ENCODE peak calls at places on chromosome 2, in five cellular contexts. P is heart left ventricle, F is AG04450, G is fibroblast of the aortic adventitia, J is tibial nerve. M is an unnamed sample.

GRCh38 chr2:120710256-120710655 is 25.4 kb upstream of the GLI2 start:
- DNase-seq in G (no peak), J (no peak), F (no peak), P (no peak), M (no peak)

GRCh38 chr2:74702001-74702715 is 48.1 kb downstream of the SEMA4F start:
- DNase-seq in P (no peak), J (no peak), G (no peak), F (no peak), M (no peak)

GRCh38 chr2:1653137-1653789 is 91.1 kb downstream of the PXDN start:
- DNase-seq in P (peak; percentile 73), J (no peak), F (peak; percentile 88), G (peak; percentile 98), M (peak; percentile 63)

GRCh38 chr2:241771286-241772062 is 5.1 kb upstream of the GAL3ST2 start:
- DNase-seq in P (no peak), F (no peak), G (peak; percentile 31), J (no peak), M (no peak)

GRCh38 chr2:2147024-2147900 is 183.8 kb downstream of the MYT1L start:
- DNase-seq in J (no peak), F (no peak), G (no peak), P (peak; percentile 49), M (no peak)

GRCh38 chr2:143608758-143609157 is 479.5 kb downstream of the ARHGAP15 start:
- DNase-seq in J (no peak), P (no peak), F (no peak), G (no peak), M (no peak)

GRCh38 chr2:67486041-67486796 is 89.1 kb downstream of the ETAA1 start:
- DNase-seq in F (no peak), P (peak; percentile 52), J (no peak), G (peak; percentile 59), M (no peak)

GRCh38 chr2:142310530-142310929 is 179.7 kb upstream of the LRP1B start:
- DNase-seq in G (no peak), F (no peak), P (no peak), J (no peak), M (no peak)

GRCh38 chr2:181165199-181165868 is 184.9 kb downstream of the UBE2E3 start:
- DNase-seq in J (no peak), P (no peak), G (no peak), F (no peak), M (no peak)

GRCh38 chr2:240510513-240511210 is 47.1 kb downstream of the ANKMY1 start:
- DNase-seq in F (no peak), P (no peak), J (no peak), G (no peak), M (no peak)

GRCh38 chr2:32484907-32485306 is 128.1 kb downstream of the BIRC6 start:
- DNase-seq in P (no peak), J (no peak), G (peak; percentile 91), F (peak; percentile 78), M (no peak)

GRCh38 chr2:210577263-210578071 is 21.1 kb downstream of the CPS1 start:
- DNase-seq in G (peak; percentile 73), P (no peak), F (no peak), J (no peak), M (no peak)

GRCh38 chr2:30095402-30095801 is 51.4 kb upstream of the YPEL5 start:
- DNase-seq in P (no peak), J (no peak), G (no peak), F (no peak), M (no peak)

GRCh38 chr2:118729760-118730159 is 117.7 kb downstream of the EN1 start:
- DNase-seq in F (no peak), P (no peak), J (no peak), G (no peak), M (no peak)

GRCh38 chr2:226130192-226130591 is 669.4 kb downstream of the IRS1 start:
- DNase-seq in P (no peak), J (no peak), G (peak; percentile 31), F (no peak), M (no peak)

GRCh38 chr2:164920430-164920829 is 34.9 kb downstream of the SLC38A11 start:
- DNase-seq in F (peak; percentile 81), G (peak; percentile 92), P (no peak), J (no peak), M (no peak)

GRCh38 chr2:14626873-14627272 is 5.6 kb upstream of the LRATD1 start:
- DNase-seq in P (no peak), G (no peak), F (no peak), J (no peak), M (no peak)

GRCh38 chr2:27573452-27573851 is 9.4 kb upstream of the ZNF512 start:
- DNase-seq in F (peak; percentile 93), P (no peak), G (peak; percentile 53), J (no peak), M (no peak)

GRCh38 chr2:225841314-225841713 is 441.8 kb downstream of the NYAP2 start:
- DNase-seq in G (peak; percentile 11), J (no peak), F (no peak), P (no peak), M (no peak)

GRCh38 chr2:185970148-185970852 is 231.7 kb downstream of the FSIP2 start:
- DNase-seq in G (no peak), P (no peak), J (no peak), F (no peak), M (no peak)

GRCh38 chr2:55357907-55358306 is 61.7 kb downstream of the CCDC88A start:
- DNase-seq in J (no peak), G (peak; percentile 50), P (no peak), F (no peak), M (no peak)

GRCh38 chr2:130288467-130289403 is 54.0 kb upstream of the IMP4 start:
- DNase-seq in J (no peak), G (no peak), P (no peak), F (no peak), M (no peak)
- TF ChIP-seq CTCF in J (no peak), G (no peak), P (no peak), F (no peak), M (no peak)

GRCh38 chr2:134352844-134353243 is 99.0 kb downstream of the MGAT5 start:
- DNase-seq in F (no peak), J (no peak), P (no peak), G (no peak), M (no peak)

GRCh38 chr2:134348239-134348638 is 94.4 kb downstream of the MGAT5 start:
- DNase-seq in G (peak; percentile 66), J (no peak), P (no peak), F (no peak), M (no peak)

GRCh38 chr2:134347756-134348155 is 93.9 kb downstream of the MGAT5 start:
- DNase-seq in P (no peak), G (peak; percentile 5), F (no peak), J (no peak), M (no peak)

GRCh38 chr2:134354611-134355010 is 100.7 kb downstream of the MGAT5 start:
- DNase-seq in G (no peak), F (no peak), P (no peak), J (no peak), M (no peak)

DNA sequence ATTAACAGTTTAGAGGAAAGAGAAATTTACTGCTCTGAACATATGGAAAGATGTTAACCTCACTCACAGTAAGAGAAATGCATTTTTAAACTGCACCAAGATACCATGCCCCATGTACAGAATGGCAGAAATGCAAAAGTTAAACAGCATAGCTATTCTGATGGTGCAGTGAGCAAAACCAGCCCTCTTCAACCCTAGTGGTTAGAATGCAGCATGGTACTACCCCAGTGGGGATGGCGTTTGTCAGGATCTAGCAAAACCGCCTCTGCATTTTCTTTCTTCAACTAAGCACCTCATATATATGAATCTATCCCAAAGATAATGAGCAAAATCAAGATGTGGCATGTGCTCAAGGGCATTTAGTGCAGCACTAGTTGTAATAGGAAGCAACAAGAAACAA is 98.0 kb downstream of the MGAT5 start:
- DNase-seq in G (no peak), P (no peak), F (no peak), J (no peak), M (no peak)
- TF ChIP-seq CTCF in G (no peak), P (no peak), F (no peak), J (no peak), M (no peak)

DNA sequence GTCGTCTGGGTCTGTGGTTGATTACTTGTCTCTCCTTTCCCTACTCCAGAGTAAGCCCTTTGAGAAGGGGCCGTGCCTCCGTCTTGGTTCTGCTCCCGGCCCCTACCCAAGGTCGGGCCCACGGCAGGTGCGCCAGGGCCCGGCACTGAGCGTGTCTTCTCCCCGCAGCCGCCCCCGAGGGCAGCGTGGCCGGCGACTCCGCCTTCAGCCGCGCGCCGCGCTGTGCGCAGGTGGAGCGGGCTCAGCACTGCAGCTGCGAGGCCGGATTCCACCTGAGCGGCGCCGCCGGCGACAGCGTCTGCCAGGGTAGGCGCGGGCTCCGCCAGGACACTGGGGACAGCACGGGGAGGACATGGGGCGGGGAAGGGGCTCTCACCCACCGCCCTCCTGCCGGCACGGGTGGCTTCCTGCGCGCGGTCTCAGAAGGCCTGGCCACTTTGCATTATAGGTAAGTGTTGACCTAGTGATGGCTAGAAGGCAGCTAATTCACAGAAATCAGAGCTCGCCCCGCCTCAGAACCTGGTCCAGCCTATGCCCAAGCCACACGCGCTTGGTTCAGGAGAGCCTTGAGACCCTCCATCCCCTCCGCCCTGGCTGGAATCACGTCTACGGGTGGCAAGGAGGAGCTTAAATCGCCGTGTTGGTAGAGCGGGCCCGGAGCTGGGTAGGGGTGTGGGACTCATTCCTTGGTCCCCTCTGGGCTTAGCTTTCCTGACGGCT is 43.5 kb downstream of the FBLN7 start:
- DNase-seq in J (no peak), G (no peak), P (no peak), F (no peak), M (no peak)
- TF ChIP-seq CTCF in J (no peak), G (no peak), P (no peak), F (no peak), M (no peak)

DNA sequence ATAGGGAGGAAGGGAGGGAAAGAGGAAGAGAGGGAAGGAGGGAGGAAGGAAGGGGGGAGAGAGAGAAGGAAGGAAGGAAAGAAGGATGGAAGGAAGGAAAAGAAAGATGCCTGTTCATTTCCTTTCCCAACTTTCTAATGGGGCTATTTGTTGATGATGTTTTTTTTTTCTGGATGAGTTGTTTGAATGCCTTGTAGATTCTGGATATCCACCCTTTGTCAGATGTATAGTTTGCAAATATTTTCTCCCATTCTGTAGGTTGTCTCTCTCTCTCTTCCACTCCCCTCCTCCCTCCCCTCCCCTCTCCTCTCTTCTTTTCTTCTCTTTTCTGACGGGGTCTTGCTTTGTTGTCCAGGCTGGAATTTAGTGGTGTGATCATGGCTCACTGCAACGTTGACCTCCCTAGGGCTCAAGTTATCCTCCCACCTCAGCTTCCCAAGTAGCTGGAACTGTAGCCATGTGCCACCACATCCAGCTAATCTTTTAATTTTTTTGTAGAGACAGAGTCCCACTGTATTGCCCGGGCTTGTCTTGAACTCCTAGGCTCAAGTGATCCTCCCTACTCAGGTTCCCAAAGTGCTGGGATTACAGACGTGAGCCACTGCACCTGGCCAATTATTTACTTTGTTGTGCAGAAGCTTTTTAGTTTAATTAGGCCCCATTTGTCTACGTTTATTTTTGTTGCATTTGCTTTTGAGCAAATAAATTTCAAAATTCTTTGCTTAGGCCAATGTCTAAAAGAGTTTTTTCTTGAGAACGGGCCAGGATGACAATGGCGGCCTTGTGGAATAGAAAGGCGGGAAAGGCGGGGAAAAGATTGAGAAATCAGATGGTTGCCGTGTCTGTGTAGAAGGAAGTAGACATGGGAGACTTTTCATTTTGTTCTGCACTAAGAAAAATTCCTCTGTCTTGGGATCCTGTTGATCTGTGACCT is 57.3 kb upstream of the FAM117B start:
- DNase-seq in P (no peak), J (no peak), G (no peak), F (no peak), M (no peak)
- TF ChIP-seq CTCF in P (no peak), J (no peak), G (no peak), F (no peak), M (no peak)

DNA sequence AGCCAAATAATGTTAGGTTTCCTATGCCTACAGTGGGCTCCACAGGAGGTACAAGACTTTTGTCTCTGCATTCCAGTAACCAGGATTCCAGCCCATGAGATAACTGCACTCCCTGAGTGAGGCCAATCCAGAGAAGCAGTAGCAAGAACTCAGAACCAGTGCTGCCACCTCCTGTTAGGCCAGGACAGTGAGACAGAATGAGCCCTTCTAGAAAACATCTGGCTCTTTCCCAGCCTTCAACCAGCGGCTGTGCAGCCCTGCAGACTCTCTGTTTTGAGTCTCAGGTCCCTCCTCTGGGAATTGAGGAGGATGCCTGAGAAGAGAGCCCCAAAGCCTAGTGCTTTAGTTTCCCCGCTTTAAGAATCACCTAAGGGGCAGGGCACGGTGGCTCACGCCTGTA is 44.2 kb downstream of the ARID5A start:
- DNase-seq in G (no peak), P (no peak), J (no peak), F (no peak), M (no peak)
- TF ChIP-seq CTCF in G (no peak), P (no peak), J (no peak), F (no peak), M (no peak)

M was measured in omental fat pad.